ENCODE peak calls at places on chromosomes 11 and 22, in four cellular contexts. J is CD8-positive, alpha-beta memory T cell; A is ELF-1; C is Panc1. Z is an unnamed sample.

GRCh38 chr11:122723576-122723975 is 68.1 kb downstream of the UBASH3B start:
- DNase-seq in A (no peak), C (no peak), J (no peak), Z (no peak)

GRCh38 chr22:46331496-46331895 is 4.0 kb upstream of the TRMU start:
- DNase-seq in J (no peak), C (no peak), A (no peak), Z (no peak)

GRCh38 chr22:39924286-39924685 is 23.4 kb downstream of the GRAP2 start:
- DNase-seq in A (no peak), C (no peak), J (no peak), Z (no peak)

GRCh38 chr11:82046778-82047177 is 686.9 kb downstream of the FAM181B start:
- DNase-seq in A (no peak), C (no peak), J (no peak), Z (no peak)

GRCh38 chr22:49164773-49165320 is 662.8 kb downstream of the BRD1 start:
- DNase-seq in A (no peak), C (no peak), J (no peak), Z (no peak)

GRCh38 chr11:13956988-13957387 is 5.5 kb upstream of the SPON1 start:
- DNase-seq in C (no peak), J (no peak), A (no peak), Z (no peak)

GRCh38 chr11:59801981-59802638 is 8.5 kb downstream of the MRPL16 start:
- DNase-seq in A (peak; percentile 34), J (no peak), C (no peak), Z (no peak)

GRCh38 chr22:46043816-46044717 is 67.1 kb upstream of the WNT7B start:
- DNase-seq in A (peak; percentile 52), J (no peak), C (no peak), Z (no peak)

GRCh38 chr11:111336582-111337256 is 38.4 kb downstream of the POU2AF3 start:
- DNase-seq in A (no peak), J (no peak), C (no peak), Z (no peak)

GRCh38 chr11:118111019-118111743 is 24.4 kb upstream of the SMIM35 start:
- DNase-seq in A (no peak), J (no peak), C (no peak), Z (no peak)

GRCh38 chr11:128089962-128090361 is 497.4 kb downstream of the ETS1 start:
- DNase-seq in J (no peak), A (no peak), C (no peak), Z (no peak)

GRCh38 chr22:19041403-19042074 is 80.7 kb downstream of the DGCR2 start:
- DNase-seq in C (no peak), J (no peak), A (no peak), Z (no peak)

GRCh38 chr11:76918941-76919386 is 58.2 kb downstream of the ACER3 start:
- DNase-seq in J (peak; percentile 11), C (peak; percentile 61), A (no peak), Z (peak; percentile 36)

GRCh38 chr22:17847360-17848078 is 73.2 kb upstream of the BID start:
- DNase-seq in A (peak; percentile 95), C (no peak), J (no peak), Z (no peak)

GRCh38 chr11:76579047-76579751 is 91.3 kb downstream of the LRRC32 start:
- DNase-seq in J (no peak), A (peak; percentile 89), C (no peak), Z (peak; percentile 87)

GRCh38 chr11:114262681-114263509 is 33.3 kb upstream of the NNMT start:
- DNase-seq in J (peak; percentile 21), C (no peak), A (peak; percentile 54), Z (no peak)

GRCh38 chr22:43658823-43659222 is 153.3 kb downstream of the EFCAB6 start:
- DNase-seq in C (no peak), J (no peak), A (peak; percentile 31), Z (no peak)

GRCh38 chr11:113373306-113373705 is 14.3 kb upstream of the ANKK1 start:
- DNase-seq in C (no peak), J (no peak), A (no peak), Z (no peak)

GRCh38 chr22:39290724-39291161 is 28.7 kb downstream of the RPL3 start:
- DNase-seq in A (peak; percentile 59), J (no peak), C (no peak), Z (no peak)

GRCh38 chr11:83033972-83034672 is 37.6 kb downstream of the RAB30 start:
- DNase-seq in C (no peak), A (peak; percentile 25), J (no peak), Z (no peak)

GRCh38 chr11:60842688-60843605 is 1.0 kb downstream of the CCDC86 start:
- DNase-seq in C (no peak), A (no peak), J (peak; percentile 4), Z (no peak)

GRCh38 chr11:119832536-119832935 is 103.5 kb upstream of the NECTIN1 start:
- DNase-seq in A (peak; percentile 47), C (no peak), J (no peak), Z (no peak)

GRCh38 chr11:35546317-35546716 is 20.9 kb upstream of the PAMR1 start:
- DNase-seq in C (no peak), A (no peak), J (no peak), Z (no peak)

GRCh38 chr11:116822575-116822974 is 529 bp downstream of the APOA4 start:
- DNase-seq in J (no peak), A (no peak), C (no peak), Z (no peak)

Z was measured in glomerular endothelial cell.